ENCODE peak calls at places on chromosome 16, in seven cellular contexts. P is Peyer's patch, W is IMR-90, C is A549, B is tibial nerve, K is testis, N is stomach. A is an unnamed sample. For H3K9me3, the result is how much of the 10 kb centered on the place peaks cover.

GRCh38 chr16:53433930-53434435 is 288 bp upstream of the RBL2 start:
- DNase-seq in C (peak), W (peak), P (no peak), N (no peak), B (no peak), K (no peak), A (no peak)

GRCh38 chr16:47644661-47645060 is 183.5 kb downstream of the PHKB start:
- DNase-seq in K (no peak), C (no peak), N (no peak), B (no peak), W (peak), P (no peak), A (no peak)

GRCh38 chr16:48814994-48815393 is 205.0 kb upstream of the N4BP1 start:
- DNase-seq in P (no peak), C (no peak), N (no peak), K (no peak), B (no peak), W (no peak), A (peak)

GRCh38 chr16:12462690-12463646 is 340.7 kb downstream of the CPPED1 start:
- DNase-seq in B (no peak), P (no peak), W (peak), K (no peak), C (no peak), N (no peak), A (no peak)

GRCh38 chr16:14071576-14072271 is 605 bp downstream of the MRTFB start:
- DNase-seq in K (peak), W (no peak), N (no peak), C (peak), B (no peak), P (no peak), A (no peak)

GRCh38 chr16:16150117-16150877 is 73.0 kb downstream of the ABCC6 start:
- DNase-seq in P (no peak), N (no peak), C (no peak), B (no peak), K (peak), W (peak), A (no peak)

GRCh38 chr16:21001262-21001661 is 100.7 kb downstream of the LYRM1 start:
- DNase-seq in C (peak), K (peak), N (no peak), P (no peak), B (no peak), W (peak), A (no peak)

GRCh38 chr16:84884311-84885023 is 64.7 kb downstream of the CRISPLD2 start:
- DNase-seq in B (peak), C (no peak), N (peak), W (no peak), K (peak), P (no peak), A (no peak)

GRCh38 chr16:88938933-88939813 is 37.8 kb downstream of the CBFA2T3 start:
- DNase-seq in C (no peak), N (no peak), P (no peak), B (no peak), W (no peak), K (no peak), A (no peak)

GRCh38 chr16:82773018-82773417 is 146.2 kb downstream of the CDH13 start:
- DNase-seq in C (no peak), W (peak), B (no peak), P (no peak), N (no peak), K (no peak), A (no peak)

GRCh38 chr16:12087901-12088364 is 111.4 kb downstream of the SNX29 start:
- DNase-seq in C (no peak), W (no peak), N (peak), P (peak), K (no peak), B (no peak), A (no peak)

GRCh38 chr16:24978370-24978914 is 36.7 kb downstream of the ARHGAP17 start:
- DNase-seq in B (no peak), N (no peak), C (no peak), K (no peak), W (no peak), P (peak), A (no peak)

GRCh38 chr16:68936729-68937631 is 93.6 kb downstream of the TANGO6 start:
- DNase-seq in B (no peak), W (peak), K (no peak), N (no peak), P (no peak), C (no peak), A (no peak)

GRCh38 chr16:2992383-2993081 is 12.3 kb upstream of the PKMYT1 start:
- DNase-seq in B (no peak), K (no peak), C (no peak), W (no peak), N (no peak), P (no peak), A (no peak)

GRCh38 chr16:85370881-85371651 is 242.1 kb upstream of the GSE1 start:
- DNase-seq in P (peak), C (no peak), W (no peak), B (peak), K (peak), N (peak), A (no peak)

GRCh38 chr16:89602273-89602951 is 11.0 kb upstream of the DPEP1 start:
- DNase-seq in N (no peak), P (no peak), K (peak), B (no peak), C (peak), W (peak), A (no peak)

GRCh38 chr16:31403590-31404352 is 10.6 kb downstream of the ITGAD start:
- DNase-seq in B (no peak), K (peak), N (no peak), C (no peak), W (no peak), P (no peak), A (no peak)

GRCh38 chr16:25874196-25874595 is 182.4 kb downstream of the HS3ST4 start:
- DNase-seq in B (no peak), K (no peak), C (no peak), W (no peak), N (no peak), P (no peak), A (no peak)

GRCh38 chr16:12062343-12063003 is 85.9 kb downstream of the SNX29 start:
- DNase-seq in C (no peak), P (peak), W (peak), N (peak), B (peak), K (peak), A (no peak)

GRCh38 chr16:80711406-80711805 is 93.0 kb downstream of the CDYL2 start:
- DNase-seq in B (no peak), N (no peak), W (no peak), K (no peak), C (no peak), P (no peak), A (no peak)

GRCh38 chr16:72924918-72925630 is 122.9 kb downstream of the ZFHX3 start:
- DNase-seq in K (no peak), W (no peak), P (no peak), N (peak), C (no peak), B (no peak), A (no peak)
- TF ChIP-seq POLR2A in K (no peak), W (no peak), P (no peak), N (no peak), C (no peak), B (no peak), A (no peak)

DNA sequence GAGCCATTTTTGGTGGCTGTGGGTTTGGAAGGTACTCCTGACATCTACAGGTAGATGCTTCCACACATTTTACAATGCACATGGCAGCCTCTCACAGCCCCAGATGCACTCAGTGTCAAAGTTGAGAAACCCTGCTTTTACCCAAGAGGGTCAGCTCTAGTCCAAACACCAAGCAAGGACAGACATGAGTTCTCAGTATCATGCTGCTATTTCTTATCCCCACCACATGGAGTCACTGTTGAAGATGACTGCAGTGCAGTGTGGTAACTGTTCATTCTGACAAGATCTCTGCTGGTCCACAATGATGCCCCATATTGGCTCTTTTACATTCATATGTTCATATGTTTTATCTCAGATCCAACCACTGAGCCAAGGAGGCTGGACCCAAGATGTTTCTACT is 50.5 kb upstream of the SALL1 start:
- DNase-seq in P (no peak), W (no peak), N (no peak), K (no peak), B (no peak), C (no peak), A (no peak)
- TF ChIP-seq CTCF in P (no peak), W (peak), N (no peak), K (no peak), B (no peak), C (no peak), A (no peak)

GRCh38 chr16:19239756-19240155 is 45.8 kb upstream of the CLEC19A start:
- DNase-seq in K (no peak), N (no peak), W (no peak), B (no peak), C (no peak), P (no peak), A (no peak)
- H3K9me3 ChIP-seq in K (under half), N (under half), W (under half), B (under half), C (under half), P (under half), A (under half)

GRCh38 chr16:1343428-1344242 is 8.0 kb downstream of the TSR3 start:
- DNase-seq in W (no peak), K (peak), C (no peak), N (no peak), B (no peak), P (peak), A (no peak)
- TF ChIP-seq POLR2A in W (no peak), K (no peak), C (no peak), N (no peak), B (no peak), P (peak), A (no peak)